ENCODE peak calls at places on chromosome 14, in six cellular contexts. H is right atrium auricular region; G is endothelial cell of umbilical vein; Z is right lobe of liver; Y is CD8-positive, alpha-beta T cell; T is psoas muscle. X is an unnamed sample.

GRCh38 chr14:105195533-105196227 is 14.6 kb upstream of the NUDT14 start:
- DNase-seq in H (no peak), T (no peak), Y (peak; percentile 28), Z (no peak), G (peak; percentile 57), X (no peak)

GRCh38 chr14:50666772-50667490 is 1.2 kb downstream of the SAV1 start:
- DNase-seq in Y (peak; percentile 22), G (peak; percentile 59), H (peak; percentile 68), Z (no peak), T (no peak), X (peak; percentile 74)

GRCh38 chr14:54133896-54134295 is 177.3 kb upstream of the BMP4 start:
- DNase-seq in Z (no peak), T (no peak), G (no peak), H (no peak), Y (no peak), X (no peak)

GRCh38 chr14:42504433-42504832 is 897.8 kb downstream of the LRFN5 start:
- DNase-seq in Y (no peak), G (no peak), T (no peak), Z (no peak), H (no peak), X (no peak)

GRCh38 chr14:24978862-24979724 is 70.9 kb downstream of the STXBP6 start:
- DNase-seq in Z (no peak), T (no peak), H (no peak), G (no peak), Y (no peak), X (no peak)

GRCh38 chr14:76056128-76056527 is 70.6 kb downstream of the IFT43 start:
- DNase-seq in Y (no peak), Z (no peak), T (no peak), H (no peak), G (no peak), X (no peak)

GRCh38 chr14:69755299-69755698 is 11.6 kb upstream of the SRSF5 start:
- DNase-seq in G (no peak), Y (no peak), Z (no peak), H (no peak), T (no peak), X (no peak)

GRCh38 chr14:104871145-104871655 is 6.1 kb downstream of the CEP170B start:
- DNase-seq in H (no peak), Y (no peak), T (peak; percentile 34), Z (peak; percentile 39), G (no peak), X (no peak)

GRCh38 chr14:29724991-29725390 is 202.7 kb downstream of the PRKD1 start:
- DNase-seq in Z (no peak), Y (no peak), T (no peak), G (no peak), H (no peak), X (no peak)

GRCh38 chr14:74667758-74668157 is 45.1 kb downstream of the AREL1 start:
- DNase-seq in Z (no peak), G (peak; percentile 64), T (no peak), H (no peak), Y (no peak), X (no peak)

GRCh38 chr14:106218189-106218588 is 691.8 kb downstream of the TMEM121 start:
- DNase-seq in Y (no peak), G (no peak), H (no peak), T (no peak), Z (no peak), X (no peak)

GRCh38 chr14:92384461-92385133 is 61.6 kb downstream of the SLC24A4 start:
- DNase-seq in G (no peak), T (no peak), H (no peak), Y (no peak), Z (no peak), X (no peak)

GRCh38 chr14:94447206-94447605 is 5.4 kb downstream of the SERPINA11 start:
- DNase-seq in Y (no peak), H (no peak), Z (no peak), G (no peak), T (no peak), X (no peak)

GRCh38 chr14:68283378-68284123 is 464.0 kb downstream of the RAD51B start:
- DNase-seq in Y (peak; percentile 74), Z (peak; percentile 60), H (no peak), T (peak; percentile 62), G (no peak), X (peak; percentile 32)

GRCh38 chr14:98580131-98580678 is 691.8 kb downstream of the BCL11B start:
- DNase-seq in G (no peak), H (no peak), T (no peak), Y (no peak), Z (no peak), X (no peak)

GRCh38 chr14:39472078-39472477 is 39.8 kb upstream of the FBXO33 start:
- DNase-seq in T (no peak), Z (no peak), H (no peak), G (no peak), Y (no peak), X (no peak)

GRCh38 chr14:67137744-67138371 is 51.4 kb upstream of the GARIN2 start:
- DNase-seq in Z (no peak), T (no peak), H (no peak), Y (no peak), G (peak; percentile 9), X (no peak)

GRCh38 chr14:95516554-95517209 is at the start of gene SYNE3:
- DNase-seq in H (no peak), T (peak; percentile 82), Y (peak; percentile 57), Z (peak; percentile 78), G (no peak), X (peak; percentile 82)

GRCh38 chr14:24238527-24239037 is 3.8 kb downstream of the TINF2 start:
- DNase-seq in H (no peak), Y (no peak), T (no peak), G (no peak), Z (no peak), X (peak; percentile 19)

GRCh38 chr14:72753044-72753710 is 140.7 kb downstream of the DPF3 start:
- DNase-seq in H (no peak), T (no peak), Y (no peak), Z (no peak), G (no peak), X (no peak)

GRCh38 chr14:65847065-65847847 is 434.7 kb downstream of the FUT8 start:
- DNase-seq in G (no peak), T (no peak), H (peak; percentile 23), Y (peak; percentile 70), Z (no peak), X (no peak)

GRCh38 chr14:95432152-95433093 is 84.0 kb downstream of the SYNE3 start:
- DNase-seq in G (peak; percentile 21), T (peak; percentile 73), H (no peak), Z (peak; percentile 65), Y (no peak), X (no peak)

GRCh38 chr14:99479903-99480855 is 480 bp downstream of the SETD3 start:
- DNase-seq in Y (peak; percentile 36), H (peak; percentile 70), G (peak; percentile 58), T (peak; percentile 87), Z (peak; percentile 71), X (peak; percentile 85)

GRCh38 chr14:69088523-69089445 is 64.1 kb downstream of the DCAF5 start:
- DNase-seq in H (no peak), Z (no peak), T (no peak), Y (no peak), G (no peak), X (no peak)

GRCh38 chr14:89349196-89350008 is 67.6 kb downstream of the FOXN3 start:
- DNase-seq in T (peak; percentile 87), H (no peak), Y (no peak), G (no peak), Z (peak; percentile 87), X (no peak)

GRCh38 chr14:96066976-96067375 is 27.8 kb downstream of the C14orf132 start:
- DNase-seq in H (no peak), G (no peak), Y (no peak), T (no peak), Z (no peak), X (no peak)

GRCh38 chr14:66575014-66575413 is 67.1 kb downstream of the GPHN start:
- DNase-seq in T (no peak), Z (no peak), H (no peak), Y (no peak), G (no peak), X (no peak)

GRCh38 chr14:22871962-22872832 is 657 bp downstream of the LRP10 start:
- DNase-seq in Y (peak; percentile 75), H (peak; percentile 91), G (peak; percentile 87), T (peak; percentile 86), Z (peak; percentile 79), X (peak; percentile 94)

GRCh38 chr14:36363704-36364103 is 43.3 kb upstream of the MBIP start:
- DNase-seq in H (no peak), Y (no peak), Z (no peak), G (no peak), T (no peak), X (no peak)

GRCh38 chr14:45072121-45072520 is 11.8 kb upstream of the PRPF39 start:
- DNase-seq in Z (no peak), T (no peak), H (no peak), G (no peak), Y (no peak), X (no peak)
- TF ChIP-seq CTCF in Z (no peak), T (no peak), H (no peak), G (no peak), Y (no peak), X (no peak)

GRCh38 chr14:31194095-31194494 is 13.5 kb downstream of the HECTD1 start:
- DNase-seq in T (no peak), G (no peak), H (no peak), Y (no peak), Z (no peak), X (no peak)

GRCh38 chr14:31196839-31197477 is 10.6 kb downstream of the HECTD1 start:
- DNase-seq in G (no peak), Z (no peak), H (no peak), Y (no peak), T (no peak), X (no peak)

GRCh38 chr14:31190717-31191263 is 16.8 kb downstream of the HECTD1 start:
- DNase-seq in T (no peak), H (no peak), G (no peak), Y (no peak), Z (no peak), X (no peak)

GRCh38 chr14:31197671-31198070 is 9.9 kb downstream of the HECTD1 start:
- DNase-seq in T (no peak), G (no peak), Y (no peak), Z (no peak), H (no peak), X (no peak)

DNA sequence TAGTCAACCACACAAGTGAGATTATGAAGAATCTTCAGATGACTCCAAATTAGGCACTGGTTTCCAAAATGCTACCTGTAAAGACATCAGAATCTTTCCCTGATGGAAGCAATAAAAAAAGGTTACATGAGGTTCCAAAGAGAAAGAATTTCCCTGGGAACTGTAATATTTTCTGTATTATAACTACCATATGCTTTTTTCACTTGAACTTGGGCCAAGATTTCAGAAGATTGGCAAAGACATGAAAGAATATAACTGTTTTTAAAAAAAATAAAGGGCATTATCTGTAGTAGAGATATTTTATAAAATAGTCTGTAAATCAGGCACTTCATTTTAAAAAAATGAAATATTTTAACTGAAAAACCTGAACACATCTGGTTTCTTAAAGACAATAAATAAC is 12.9 kb downstream of the HECTD1 start:
- DNase-seq in Y (no peak), G (no peak), H (no peak), T (no peak), Z (no peak), X (no peak)
- H3K4me1 ChIP-seq in Y (peaks cover 17% of the 10 kb centered on the region), G (peaks cover 13% of the 10 kb centered on the region), H (no peaks in the 10 kb centered on the region), T (peaks cover 60% of the 10 kb centered on the region), Z (no peaks in the 10 kb centered on the region), X (no peaks in the 10 kb centered on the region)

GRCh38 chr14:51884086-51884927 is 23.9 kb downstream of the GNG2 start:
- DNase-seq in G (peak; percentile 64), T (no peak), Z (no peak), Y (no peak), H (no peak), X (no peak)
- H3K27ac ChIP-seq in G (no peak overlapping the region), T (no peak overlapping the region), Z (peak overlapping the region; percentile 38), Y (no peak overlapping the region), H (no peak overlapping the region), X (no peak overlapping the region)

GRCh38 chr14:34496679-34497513 is 34.9 kb upstream of the SPTSSA start:
- DNase-seq in Y (no peak), G (peak; percentile 64), Z (no peak), T (peak; percentile 90), H (peak; percentile 94), X (peak; percentile 68)
- TF ChIP-seq CTCF in Y (no peak), G (no peak), Z (no peak), T (peak; percentile 18), H (no peak), X (no peak)

X was measured in tibial artery.